ENCODE peak calls at places on chromosome 15, in four cellular contexts. M is Caco-2, D is cardiac muscle cell, E is hepatocyte. K is an unnamed sample.
A peak's percentile ranks its signal among the peaks of the same experiment; 100 is the strongest.

GRCh38 chr15:96564546-96564945 is 234.0 kb downstream of the NR2F2 start:
- DNase-seq in M (no peak), D (no peak), E (no peak), K (no peak)

GRCh38 chr15:80817901-80818300 is 38.7 kb downstream of the CEMIP start:
- DNase-seq in D (no peak), E (no peak), M (no peak), K (no peak)

GRCh38 chr15:67089218-67090193 is 24.1 kb downstream of the SMAD3 start:
- DNase-seq in M (no peak), E (no peak), D (peak; percentile 60), K (peak; percentile 34)

GRCh38 chr15:91548588-91548987 is 304.9 kb upstream of the SLCO3A1 start:
- DNase-seq in M (no peak), D (no peak), E (no peak), K (no peak)

GRCh38 chr15:29631076-29632070 is 190.9 kb downstream of the TJP1 start:
- DNase-seq in E (no peak), M (no peak), D (no peak), K (no peak)

GRCh38 chr15:54564142-54564541 is 585.9 kb downstream of the UNC13C start:
- DNase-seq in M (no peak), D (no peak), E (no peak), K (no peak)

GRCh38 chr15:75578206-75578947 is 738 bp downstream of the PTPN9 start:
- DNase-seq in E (peak; percentile 65), D (no peak), M (no peak), K (peak; percentile 24)

GRCh38 chr15:40066531-40066930 is 27.6 kb upstream of the SRP14 start:
- DNase-seq in M (no peak), E (no peak), D (no peak), K (no peak)

DNA sequence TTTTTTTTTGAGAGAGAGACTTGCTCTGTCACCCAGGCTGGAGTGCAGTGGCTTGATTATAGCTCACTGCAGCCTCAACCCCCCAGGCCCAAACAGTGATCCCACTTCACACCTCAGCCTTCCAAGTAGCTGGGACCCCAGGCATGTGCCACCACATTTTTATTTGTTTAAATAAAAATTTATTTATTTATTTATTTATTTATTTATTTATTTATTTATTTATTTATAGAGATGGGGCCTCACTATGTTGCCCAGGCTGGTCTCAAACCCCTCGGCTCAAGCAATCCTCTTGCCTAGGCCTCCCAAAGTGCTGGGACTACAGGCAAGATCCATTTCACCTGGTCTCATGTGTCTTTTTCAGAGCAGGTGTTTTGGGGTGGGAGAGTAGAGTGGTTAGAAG is 15.5 kb downstream of the CAPN3 start:
- DNase-seq in E (no peak), D (no peak), M (no peak), K (no peak)
- H3K4me1 ChIP-seq in E (no peaks in the 10 kb centered on the region), D (peaks cover 18% of the 10 kb centered on the region), M (no peaks in the 10 kb centered on the region), K (no peaks in the 10 kb centered on the region)

DNA sequence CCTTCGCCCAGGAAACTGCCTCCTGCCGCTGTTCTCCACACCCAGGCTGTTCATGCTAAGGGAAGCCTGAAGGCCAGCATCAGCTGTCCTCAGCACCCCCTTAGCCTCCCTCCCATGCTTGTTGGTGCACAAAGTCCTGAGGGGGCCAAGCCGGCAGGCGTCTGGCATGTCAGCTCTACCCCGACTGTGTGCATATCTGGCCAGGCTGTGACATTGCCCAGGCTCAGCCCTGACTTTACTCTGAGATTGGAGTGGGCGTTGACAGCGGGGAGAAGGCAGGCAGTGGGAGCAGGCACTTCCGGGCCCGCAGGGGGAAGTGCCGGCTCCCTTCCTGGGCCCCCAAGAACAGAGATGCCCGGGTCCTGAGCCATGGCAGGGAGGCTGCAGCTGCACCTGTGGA is 492.2 kb downstream of the AGBL1 start:
- DNase-seq in D (no peak), M (no peak), E (no peak), K (no peak)
- H3K4me3 ChIP-seq in D (no peak overlapping the region), M (no peak overlapping the region), E (no peak overlapping the region), K (peak overlapping the region; percentile 26)

DNA sequence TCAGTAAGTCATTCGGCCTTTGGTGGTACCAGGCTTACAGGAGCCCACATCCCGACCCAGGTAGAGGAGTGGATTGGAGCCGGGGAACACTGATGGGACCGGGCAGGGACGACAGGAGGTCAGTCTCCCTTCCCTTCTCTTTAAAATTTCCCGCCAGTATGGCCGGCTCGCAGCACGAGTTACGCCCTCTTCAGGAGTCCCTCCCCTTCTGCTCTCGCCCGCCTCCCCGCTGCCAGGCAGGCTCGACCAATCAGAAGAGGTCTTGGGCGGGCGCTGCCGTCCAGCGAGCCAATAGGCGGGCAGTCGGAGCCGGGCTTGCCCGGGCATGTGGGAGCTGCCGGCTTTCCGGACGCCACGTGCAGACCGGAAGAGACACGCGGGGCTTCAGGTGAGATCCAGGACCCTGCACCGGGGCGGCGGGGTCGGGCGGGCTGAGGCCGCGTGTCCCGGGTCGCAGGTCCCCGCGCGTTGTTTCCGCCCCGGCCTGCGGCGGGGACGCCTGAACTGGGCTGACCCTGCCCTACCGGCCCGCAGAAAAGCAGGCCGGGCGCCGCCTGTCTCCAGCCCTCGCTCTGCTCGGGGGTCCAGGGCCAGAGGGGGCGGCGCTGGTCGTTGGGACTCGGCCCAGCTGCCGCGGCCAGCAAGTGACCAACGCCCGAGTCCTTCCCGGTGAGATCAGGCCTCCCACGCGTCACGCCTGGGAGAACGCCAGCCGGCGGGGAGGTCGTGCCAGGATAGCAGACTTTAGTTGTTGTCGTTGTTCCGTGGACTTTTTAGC is at the start of gene AEN:
- DNase-seq in M (peak; percentile 95), D (peak; percentile 98), E (peak; percentile 98), K (peak; percentile 98)
- TF ChIP-seq CTCF in M (no peak), D (no peak), E (no peak), K (peak; percentile 18)

DNA sequence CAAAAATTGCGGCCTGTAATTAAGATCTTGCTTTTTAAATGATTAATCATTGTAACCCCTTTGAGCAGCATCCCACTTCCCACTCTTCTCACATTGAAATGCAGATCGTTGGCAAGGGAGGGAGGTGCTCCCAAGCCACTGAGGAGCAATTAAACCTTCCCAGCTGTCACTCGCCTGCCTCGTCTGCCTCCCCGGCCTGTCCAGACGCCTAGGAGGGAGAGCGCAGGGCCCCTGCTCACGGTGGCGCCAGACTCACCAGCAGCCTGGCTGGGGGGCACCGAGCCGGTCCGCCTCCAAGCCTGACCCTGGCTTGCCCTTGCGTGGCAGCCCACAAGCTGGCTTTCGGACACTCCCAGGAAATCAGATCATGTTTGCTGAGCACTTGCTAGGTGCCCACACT is 51.5 kb downstream of the RHCG start:
- DNase-seq in M (no peak), D (no peak), E (no peak), K (no peak)
- H3K4me1 ChIP-seq in M (no peaks in the 10 kb centered on the region), D (no peaks in the 10 kb centered on the region), E (no peaks in the 10 kb centered on the region), K (no peaks in the 10 kb centered on the region)

DNA sequence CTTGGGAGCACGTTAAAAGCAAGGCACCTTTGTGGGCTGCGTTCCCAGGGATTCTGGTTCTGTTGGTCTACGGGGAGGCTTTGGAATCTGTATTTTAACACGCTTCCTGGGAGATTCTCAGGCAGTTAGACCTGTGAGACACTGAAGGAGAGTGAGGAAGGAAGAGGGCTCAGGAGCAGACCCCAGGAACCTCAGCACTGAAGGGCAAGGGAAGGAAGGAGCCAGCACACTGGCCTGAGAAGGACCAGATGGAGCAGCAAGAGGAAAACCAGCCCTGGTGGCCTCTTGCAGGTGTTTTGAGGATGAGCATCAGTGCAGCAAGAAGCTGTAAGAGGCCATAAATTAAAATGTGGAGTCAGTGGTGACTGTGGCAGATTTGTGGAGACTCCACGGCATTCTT is 146.7 kb downstream of the RPLP1 start:
- DNase-seq in M (no peak), D (no peak), E (no peak), K (no peak)
- H3K4me3 ChIP-seq in M (no peak overlapping the region), D (no peak overlapping the region), E (no peak overlapping the region), K (no peak overlapping the region)

GRCh38 chr15:78264304-78265136 is at the start of gene DNAJA4:
- DNase-seq in E (peak; percentile 29), M (no peak), D (peak; percentile 71), K (peak; percentile 73)
- TF ChIP-seq CTCF in E (no peak), M (no peak), D (peak; percentile 21), K (no peak)